ENCODE peak calls at places on chromosomes 13 and 19, in four cellular contexts. One of them, this sample, is unnamed.

GRCh38 chr13:70523622-70524021 is 415.4 kb upstream of the KLHL1 start:
- DNase-seq in NCI-H1092: no peak
- DNase-seq in Calu3: no peak
- DNase-seq in EH: no peak
- DNase-seq in this sample: no peak

GRCh38 chr13:57948884-57949283 is 317.3 kb downstream of the PCDH17 start:
- DNase-seq in NCI-H1092: no peak
- DNase-seq in Calu3: no peak
- DNase-seq in EH: no peak
- DNase-seq in this sample: no peak

GRCh38 chr19:6045108-6045507 is 65.2 kb downstream of the RFX2 start:
- DNase-seq in NCI-H1092: no peak
- DNase-seq in Calu3: no peak
- DNase-seq in EH: no peak
- DNase-seq in this sample: no peak

GRCh38 chr19:18687740-18688465 is 4.4 kb downstream of the CRTC1 start:
- DNase-seq in NCI-H1092: no peak
- DNase-seq in Calu3: no peak
- DNase-seq in EH: no peak
- DNase-seq in this sample: no peak

GRCh38 chr19:13012690-13013608 is 17.7 kb downstream of the NFIX start:
- DNase-seq in NCI-H1092: no peak
- DNase-seq in Calu3: no peak
- DNase-seq in EH: peak
- DNase-seq in this sample: peak

GRCh38 chr19:16587031-16588023 is 15.1 kb upstream of the SLC35E1 start:
- DNase-seq in NCI-H1092: no peak
- DNase-seq in Calu3: no peak
- DNase-seq in EH: peak
- DNase-seq in this sample: no peak

GRCh38 chr13:93416943-93417342 is 190.3 kb downstream of the GPC6 start:
- DNase-seq in NCI-H1092: no peak
- DNase-seq in Calu3: no peak
- DNase-seq in EH: peak
- DNase-seq in this sample: no peak

GRCh38 chr13:39037410-39037879 is 444 bp downstream of the PROSER1 start:
- DNase-seq in NCI-H1092: no peak
- DNase-seq in Calu3: no peak
- DNase-seq in EH: peak
- DNase-seq in this sample: no peak

GRCh38 chr19:45404557-45405434 is at the start of gene PPP1R13L:
- DNase-seq in NCI-H1092: no peak
- DNase-seq in Calu3: peak
- DNase-seq in EH: peak
- DNase-seq in this sample: peak

GRCh38 chr19:42191855-42192254 is 25.6 kb downstream of the DEDD2 start:
- DNase-seq in NCI-H1092: no peak
- DNase-seq in Calu3: peak
- DNase-seq in EH: peak
- DNase-seq in this sample: peak

GRCh38 chr19:10422846-10423245 is 2.5 kb downstream of the PDE4A start:
- DNase-seq in NCI-H1092: no peak
- DNase-seq in Calu3: no peak
- DNase-seq in EH: no peak
- DNase-seq in this sample: no peak

GRCh38 chr13:36599641-36600040 is 74.2 kb upstream of the SERTM1 start:
- DNase-seq in NCI-H1092: no peak
- DNase-seq in Calu3: no peak
- DNase-seq in EH: no peak
- DNase-seq in this sample: no peak

GRCh38 chr13:81395368-81395767 is 1054.4 kb upstream of the SPRY2 start:
- DNase-seq in NCI-H1092: no peak
- DNase-seq in Calu3: no peak
- DNase-seq in EH: no peak
- DNase-seq in this sample: no peak